ENCODE peak calls at places on chromosomes 16 and 17, in five cellular contexts. Z is left ventricle myocardium inferior, P is BJ, B is neural progenitor cell, J is astrocyte of the spinal cord. O is an unnamed sample.

GRCh38 chr16:50156590-50156989 is 3.5 kb downstream of the TENT4B start:
- DNase-seq in Z (no peak), P (no peak), B (no peak), J (no peak), O (no peak)

GRCh38 chr16:4733747-4734062 is 366 bp downstream of the ANKS3 start:
- DNase-seq in Z (no peak), P (no peak), B (no peak), J (no peak), O (no peak)

GRCh38 chr17:8668181-8668740 is 37.7 kb upstream of the MYH10 start:
- DNase-seq in Z (no peak), P (no peak), B (no peak), J (no peak), O (no peak)

GRCh38 chr17:2719861-2720260 is 8.3 kb upstream of the CLUH start:
- DNase-seq in Z (no peak), P (no peak), B (peak; percentile 46), J (no peak), O (no peak)

GRCh38 chr16:50304467-50305440 is 38.4 kb downstream of the ADCY7 start:
- DNase-seq in Z (no peak), P (no peak), B (no peak), J (no peak), O (no peak)

GRCh38 chr16:81201267-81201666 is 37.2 kb upstream of the BCO1 start:
- DNase-seq in Z (no peak), P (no peak), B (no peak), J (no peak), O (no peak)

GRCh38 chr17:50457621-50458020 is 11.1 kb downstream of the CHAD start:
- DNase-seq in Z (no peak), P (no peak), B (no peak), J (no peak), O (no peak)

GRCh38 chr16:11429113-11429512 is 83.9 kb downstream of the RMI2 start:
- DNase-seq in Z (no peak), P (no peak), B (no peak), J (no peak), O (no peak)

GRCh38 chr16:8655184-8655717 is 19.2 kb upstream of the ABAT start:
- DNase-seq in Z (no peak), P (no peak), B (peak; percentile 49), J (peak; percentile 43), O (no peak)

GRCh38 chr16:12426122-12426521 is 377.6 kb downstream of the CPPED1 start:
- DNase-seq in Z (no peak), P (no peak), B (peak; percentile 69), J (peak; percentile 36), O (no peak)

GRCh38 chr16:13014516-13014915 is 113.1 kb downstream of the SHISA9 start:
- DNase-seq in Z (no peak), P (no peak), B (peak; percentile 62), J (no peak), O (no peak)

GRCh38 chr16:57803413-57803990 is 1.2 kb upstream of the KIFC3 start:
- DNase-seq in Z (peak; percentile 69), P (no peak), B (no peak), J (no peak), O (no peak)

GRCh38 chr17:29158515-29159275 is 21.5 kb downstream of the MYO18A start:
- DNase-seq in Z (no peak), P (no peak), B (no peak), J (peak; percentile 78), O (peak; percentile 76)

GRCh38 chr16:11240636-11241473 is 15.1 kb downstream of the SOCS1 start:
- DNase-seq in Z (peak; percentile 51), P (no peak), B (no peak), J (no peak), O (no peak)

GRCh38 chr17:78558181-78558850 is 18.9 kb downstream of the DNAH17 start:
- DNase-seq in Z (no peak), P (no peak), B (no peak), J (peak; percentile 6), O (no peak)

GRCh38 chr17:28958820-28959455 is 7.6 kb upstream of the PHF12 start:
- DNase-seq in Z (no peak), P (no peak), B (no peak), J (no peak), O (no peak)

GRCh38 chr17:4515501-4515900 is 16.8 kb downstream of the SPNS2 start:
- DNase-seq in Z (no peak), P (no peak), B (no peak), J (no peak), O (no peak)

GRCh38 chr17:6632530-6632929 is 8.0 kb downstream of the KIAA0753 start:
- DNase-seq in Z (no peak), P (no peak), B (no peak), J (no peak), O (no peak)

GRCh38 chr17:55348749-55349354 is 72.8 kb downstream of the MMD start:
- DNase-seq in Z (no peak), P (no peak), B (peak; percentile 67), J (peak; percentile 60), O (no peak)

GRCh38 chr16:88993006-88993787 is 16.2 kb upstream of the CBFA2T3 start:
- DNase-seq in Z (no peak), P (no peak), B (peak; percentile 55), J (no peak), O (no peak)

GRCh38 chr17:60390881-60391418 is 983 bp downstream of the USP32 start:
- DNase-seq in Z (no peak), P (no peak), B (peak; percentile 48), J (peak; percentile 51), O (no peak)

GRCh38 chr17:82845163-82845807 is 5.5 kb upstream of the ZNF750 start:
- DNase-seq in Z (peak; percentile 71), P (no peak), B (no peak), J (peak; percentile 11), O (no peak)

GRCh38 chr17:66789093-66789492 is 45.8 kb upstream of the CACNG5 start:
- DNase-seq in Z (no peak), P (no peak), B (no peak), J (no peak), O (no peak)

GRCh38 chr17:68184816-68185436 is 62.9 kb upstream of the AMZ2 start:
- DNase-seq in Z (no peak), P (no peak), B (no peak), J (no peak), O (no peak)

GRCh38 chr17:12977008-12977751 is 40.6 kb downstream of the ELAC2 start:
- DNase-seq in Z (no peak), P (no peak), B (peak; percentile 36), J (no peak), O (no peak)

GRCh38 chr17:32590974-32591373 is 104.2 kb downstream of the CDK5R1 start:
- DNase-seq in Z (no peak), P (no peak), B (no peak), J (no peak), O (no peak)

GRCh38 chr17:32588135-32588534 is 101.3 kb downstream of the CDK5R1 start:
- DNase-seq in Z (no peak), P (no peak), B (no peak), J (no peak), O (no peak)

GRCh38 chr17:32593003-32593402 is 106.2 kb downstream of the CDK5R1 start:
- DNase-seq in Z (no peak), P (no peak), B (no peak), J (no peak), O (no peak)

GRCh38 chr17:32588982-32589381 is 102.2 kb downstream of the CDK5R1 start:
- DNase-seq in Z (no peak), P (no peak), B (peak; percentile 41), J (no peak), O (no peak)

DNA sequence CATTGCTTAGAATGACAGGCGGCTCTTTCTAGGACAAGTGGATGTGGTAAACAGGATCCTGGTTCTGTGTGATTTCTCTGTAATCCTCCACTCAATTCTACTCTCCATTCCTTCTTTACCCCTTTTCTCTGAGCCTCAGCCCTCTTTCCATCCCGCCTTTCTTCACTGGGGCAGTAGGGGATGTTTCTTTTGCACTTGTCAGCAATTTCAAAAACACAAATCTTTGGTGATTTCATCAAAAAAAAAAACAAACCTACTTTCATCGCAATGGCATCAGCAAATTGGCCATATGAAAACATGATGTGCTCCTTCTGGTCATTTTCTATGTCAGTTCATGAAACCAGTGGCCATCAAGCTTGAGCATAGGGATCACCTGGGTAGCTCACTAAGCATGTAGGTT is 104.6 kb downstream of the CDK5R1 start:
- DNase-seq in Z (no peak), P (no peak), B (no peak), J (no peak), O (no peak)
- H3K4me3 ChIP-seq in Z (no peak overlapping the region), P (no peak overlapping the region), B (no peak overlapping the region), J (no peak overlapping the region), O (no peak overlapping the region)

GRCh38 chr16:24493859-24494258 is 45.5 kb upstream of the RBBP6 start:
- DNase-seq in Z (no peak), P (no peak), B (no peak), J (no peak), O (no peak)

GRCh38 chr16:24497405-24497804 is 42.0 kb upstream of the RBBP6 start:
- DNase-seq in Z (no peak), P (no peak), B (no peak), J (no peak), O (no peak)

GRCh38 chr16:24504467-24505345 is 34.7 kb upstream of the RBBP6 start:
- DNase-seq in Z (no peak), P (no peak), B (peak; percentile 78), J (peak; percentile 56), O (no peak)

DNA sequence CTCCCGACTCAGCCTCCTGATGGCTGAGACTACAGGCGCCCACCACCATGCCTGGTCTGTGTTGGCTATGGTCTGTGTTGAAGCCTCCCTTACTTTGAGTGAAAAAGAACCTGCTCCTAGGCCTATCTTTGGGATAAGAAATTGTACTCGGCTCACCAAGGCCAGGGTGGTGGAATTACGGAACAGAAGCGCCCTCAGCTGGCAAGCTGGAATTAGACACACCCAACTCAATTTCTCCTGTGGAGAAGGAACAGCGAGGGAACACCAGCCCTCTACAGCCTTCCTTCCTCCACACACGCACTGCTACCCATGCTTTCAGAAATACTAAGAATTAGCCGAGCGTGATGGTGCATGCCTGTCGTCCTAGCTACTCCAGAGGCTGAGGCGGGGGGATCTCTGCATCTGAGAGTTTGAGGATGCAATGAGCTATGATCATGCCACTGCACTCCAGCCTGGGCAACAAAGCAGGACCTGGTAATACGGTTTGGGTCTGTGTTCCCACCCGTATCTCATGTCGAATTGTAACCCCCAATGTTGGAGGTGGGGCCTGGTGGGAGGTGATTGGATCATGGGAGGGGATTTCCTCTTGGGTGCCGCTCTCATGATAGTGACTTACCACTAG is 40.1 kb upstream of the RBBP6 start:
- DNase-seq in Z (no peak), P (no peak), B (peak; percentile 79), J (no peak), O (no peak)
- TF ChIP-seq CTCF in Z (peak; percentile 49), P (peak; percentile 38), B (peak; percentile 82), J (peak; percentile 40), O (peak; percentile 67)

DNA sequence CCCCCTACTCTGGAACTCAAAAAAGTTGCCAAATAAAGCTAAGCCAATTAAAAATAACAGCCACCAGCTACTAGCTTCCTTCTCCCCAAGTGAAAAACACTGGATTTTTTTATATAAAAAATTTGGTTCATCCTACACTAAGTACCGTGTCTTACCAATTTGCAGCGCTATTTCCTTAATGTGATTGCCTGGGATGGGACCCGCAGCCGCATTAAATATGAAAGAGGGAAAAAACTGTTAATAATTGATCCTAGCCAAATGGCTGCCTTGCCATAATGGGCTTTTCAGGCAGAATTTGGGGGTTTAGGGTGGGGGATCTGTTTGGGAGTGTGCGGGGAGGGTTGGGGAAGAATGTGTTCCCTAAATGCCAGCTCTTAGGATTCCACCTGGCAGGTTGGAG is 2.0 kb downstream of the HOXB9 start:
- DNase-seq in Z (no peak), P (no peak), B (no peak), J (no peak), O (no peak)
- H3K4me3 ChIP-seq in Z (no peak overlapping the region), P (no peak overlapping the region), B (no peak overlapping the region), J (peak overlapping the region; percentile 74), O (no peak overlapping the region)

GRCh38 chr16:25390761-25391160 is 133.1 kb upstream of the ZKSCAN2 start:
- DNase-seq in Z (no peak), P (no peak), B (no peak), J (no peak), O (no peak)

GRCh38 chr16:25395528-25395927 is 137.9 kb upstream of the ZKSCAN2 start:
- DNase-seq in Z (no peak), P (no peak), B (no peak), J (no peak), O (no peak)
- TF ChIP-seq CTCF in Z (no peak), P (no peak), B (peak; percentile 39), J (no peak), O (peak; percentile 17)